ENCODE peak calls at places on chromosome 7, in nine cellular contexts. One of them, this sample, is unnamed.
A peak's percentile ranks its signal among the peaks of the same experiment; 100 is the strongest.

GRCh38 chr7:91112902-91113321 is 151.3 kb upstream of the FZD1 start:
- DNase-seq in GM23338: no peak
- DNase-seq in GM23248: no peak
- DNase-seq in HCT116: no peak
- DNase-seq in SK-N-SH: peak; percentile 15
- DNase-seq in neural progenitor cell: no peak
- DNase-seq in MM.1S: no peak
- DNase-seq in OCI-LY7: no peak
- DNase-seq in hepatocyte: no peak
- DNase-seq in this sample: no peak

GRCh38 chr7:157700237-157701005 is 363.6 kb downstream of the DNAJB6 start:
- DNase-seq in MM.1S: no peak
- DNase-seq in GM23248: no peak
- DNase-seq in SK-N-SH: no peak
- DNase-seq in hepatocyte: no peak
- DNase-seq in GM23338: no peak
- DNase-seq in HCT116: no peak
- DNase-seq in neural progenitor cell: peak; percentile 61
- DNase-seq in OCI-LY7: no peak
- DNase-seq in this sample: no peak

GRCh38 chr7:132035517-132036362 is 479.3 kb upstream of the PODXL start:
- DNase-seq in OCI-LY7: no peak
- DNase-seq in SK-N-SH: no peak
- DNase-seq in MM.1S: no peak
- DNase-seq in HCT116: no peak
- DNase-seq in neural progenitor cell: peak; percentile 81
- DNase-seq in GM23338: peak; percentile 24
- DNase-seq in GM23248: no peak
- DNase-seq in hepatocyte: no peak
- DNase-seq in this sample: peak; percentile 12

GRCh38 chr7:2041496-2042367 is 191.0 kb downstream of the MAD1L1 start:
- DNase-seq in OCI-LY7: peak; percentile 55
- DNase-seq in MM.1S: no peak
- DNase-seq in hepatocyte: no peak
- DNase-seq in GM23248: no peak
- DNase-seq in GM23338: no peak
- DNase-seq in neural progenitor cell: no peak
- DNase-seq in SK-N-SH: peak; percentile 15
- DNase-seq in HCT116: no peak
- DNase-seq in this sample: no peak

GRCh38 chr7:111518264-111518663 is 44.0 kb downstream of the IMMP2L start:
- DNase-seq in neural progenitor cell: no peak
- DNase-seq in SK-N-SH: no peak
- DNase-seq in HCT116: no peak
- DNase-seq in hepatocyte: no peak
- DNase-seq in GM23338: no peak
- DNase-seq in OCI-LY7: no peak
- DNase-seq in MM.1S: no peak
- DNase-seq in GM23248: no peak
- DNase-seq in this sample: no peak

GRCh38 chr7:23299770-23300300 is 696 bp downstream of the MALSU1 start:
- DNase-seq in MM.1S: no peak
- DNase-seq in GM23338: peak; percentile 46
- DNase-seq in GM23248: peak; percentile 63
- DNase-seq in neural progenitor cell: no peak
- DNase-seq in hepatocyte: no peak
- DNase-seq in HCT116: no peak
- DNase-seq in SK-N-SH: peak; percentile 56
- DNase-seq in OCI-LY7: no peak
- DNase-seq in this sample: no peak

GRCh38 chr7:81399461-81399860 is 370.4 kb downstream of the HGF start:
- DNase-seq in HCT116: no peak
- DNase-seq in neural progenitor cell: no peak
- DNase-seq in GM23338: no peak
- DNase-seq in OCI-LY7: no peak
- DNase-seq in MM.1S: no peak
- DNase-seq in hepatocyte: no peak
- DNase-seq in SK-N-SH: no peak
- DNase-seq in GM23248: no peak
- DNase-seq in this sample: no peak

GRCh38 chr7:45579386-45579785 is 5.2 kb downstream of the ADCY1 start:
- DNase-seq in SK-N-SH: peak; percentile 91
- DNase-seq in OCI-LY7: no peak
- DNase-seq in MM.1S: no peak
- DNase-seq in GM23338: no peak
- DNase-seq in neural progenitor cell: no peak
- DNase-seq in hepatocyte: no peak
- DNase-seq in GM23248: no peak
- DNase-seq in HCT116: no peak
- DNase-seq in this sample: no peak

GRCh38 chr7:130865408-130866236 is 131.6 kb upstream of the KLF14 start:
- DNase-seq in MM.1S: peak; percentile 42
- DNase-seq in GM23248: peak; percentile 61
- DNase-seq in neural progenitor cell: peak; percentile 24
- DNase-seq in HCT116: no peak
- DNase-seq in OCI-LY7: peak; percentile 13
- DNase-seq in SK-N-SH: no peak
- DNase-seq in GM23338: peak; percentile 83
- DNase-seq in hepatocyte: peak; percentile 58
- DNase-seq in this sample: peak; percentile 55

GRCh38 chr7:114799522-114800133 is 122.3 kb upstream of the MDFIC start:
- DNase-seq in OCI-LY7: no peak
- DNase-seq in neural progenitor cell: no peak
- DNase-seq in SK-N-SH: no peak
- DNase-seq in GM23338: no peak
- DNase-seq in HCT116: no peak
- DNase-seq in GM23248: no peak
- DNase-seq in MM.1S: no peak
- DNase-seq in hepatocyte: no peak
- DNase-seq in this sample: no peak

GRCh38 chr7:25775999-25776736 is 375.8 kb upstream of the NFE2L3 start:
- DNase-seq in HCT116: no peak
- DNase-seq in SK-N-SH: no peak
- DNase-seq in MM.1S: no peak
- DNase-seq in GM23248: no peak
- DNase-seq in neural progenitor cell: no peak
- DNase-seq in OCI-LY7: no peak
- DNase-seq in GM23338: no peak
- DNase-seq in hepatocyte: no peak
- DNase-seq in this sample: no peak

GRCh38 chr7:42222891-42223290 is 14.1 kb downstream of the GLI3 start:
- DNase-seq in MM.1S: no peak
- DNase-seq in neural progenitor cell: peak; percentile 89
- DNase-seq in GM23338: peak; percentile 85
- DNase-seq in HCT116: no peak
- DNase-seq in SK-N-SH: no peak
- DNase-seq in OCI-LY7: no peak
- DNase-seq in GM23248: no peak
- DNase-seq in hepatocyte: no peak
- DNase-seq in this sample: no peak

GRCh38 chr7:105871142-105871541 is 5.3 kb downstream of the ATXN7L1 start:
- DNase-seq in GM23248: no peak
- DNase-seq in MM.1S: no peak
- DNase-seq in SK-N-SH: no peak
- DNase-seq in OCI-LY7: no peak
- DNase-seq in HCT116: peak; percentile 8
- DNase-seq in hepatocyte: no peak
- DNase-seq in GM23338: no peak
- DNase-seq in neural progenitor cell: no peak
- DNase-seq in this sample: peak; percentile 86

GRCh38 chr7:92840309-92840708 is 3.9 kb upstream of the CDK6 start:
- DNase-seq in hepatocyte: no peak
- DNase-seq in HCT116: no peak
- DNase-seq in GM23248: no peak
- DNase-seq in neural progenitor cell: peak; percentile 28
- DNase-seq in MM.1S: no peak
- DNase-seq in SK-N-SH: no peak
- DNase-seq in OCI-LY7: no peak
- DNase-seq in GM23338: peak; percentile 34
- DNase-seq in this sample: no peak
- TF ChIP-seq EZH2phosphoT487 in hepatocyte: no peak
- TF ChIP-seq EZH2phosphoT487 in HCT116: no peak
- TF ChIP-seq EZH2phosphoT487 in GM23248: no peak
- TF ChIP-seq EZH2phosphoT487 in neural progenitor cell: no peak
- TF ChIP-seq EZH2phosphoT487 in MM.1S: no peak
- TF ChIP-seq EZH2phosphoT487 in SK-N-SH: no peak
- TF ChIP-seq EZH2phosphoT487 in OCI-LY7: no peak
- TF ChIP-seq EZH2phosphoT487 in GM23338: no peak
- TF ChIP-seq EZH2phosphoT487 in this sample: no peak

GRCh38 chr7:117937726-117938483 is 64.7 kb upstream of the CTTNBP2 start:
- DNase-seq in neural progenitor cell: no peak
- DNase-seq in GM23248: no peak
- DNase-seq in HCT116: no peak
- DNase-seq in MM.1S: no peak
- DNase-seq in hepatocyte: peak; percentile 19
- DNase-seq in OCI-LY7: no peak
- DNase-seq in GM23338: no peak
- DNase-seq in SK-N-SH: no peak
- DNase-seq in this sample: peak; percentile 28

GRCh38 chr7:117942780-117943179 is 69.5 kb upstream of the CTTNBP2 start:
- DNase-seq in OCI-LY7: no peak
- DNase-seq in GM23248: no peak
- DNase-seq in HCT116: no peak
- DNase-seq in GM23338: no peak
- DNase-seq in neural progenitor cell: no peak
- DNase-seq in SK-N-SH: no peak
- DNase-seq in hepatocyte: no peak
- DNase-seq in MM.1S: no peak
- DNase-seq in this sample: no peak

GRCh38 chr7:117931314-117931713 is 58.1 kb upstream of the CTTNBP2 start:
- DNase-seq in GM23338: peak; percentile 18
- DNase-seq in GM23248: no peak
- DNase-seq in hepatocyte: no peak
- DNase-seq in OCI-LY7: no peak
- DNase-seq in HCT116: no peak
- DNase-seq in SK-N-SH: no peak
- DNase-seq in MM.1S: no peak
- DNase-seq in neural progenitor cell: no peak
- DNase-seq in this sample: no peak

GRCh38 chr7:117941138-117941810 is 68.0 kb upstream of the CTTNBP2 start:
- DNase-seq in SK-N-SH: no peak
- DNase-seq in OCI-LY7: no peak
- DNase-seq in GM23338: no peak
- DNase-seq in neural progenitor cell: no peak
- DNase-seq in hepatocyte: no peak
- DNase-seq in GM23248: peak; percentile 0
- DNase-seq in HCT116: no peak
- DNase-seq in MM.1S: peak; percentile 71
- DNase-seq in this sample: no peak

DNA sequence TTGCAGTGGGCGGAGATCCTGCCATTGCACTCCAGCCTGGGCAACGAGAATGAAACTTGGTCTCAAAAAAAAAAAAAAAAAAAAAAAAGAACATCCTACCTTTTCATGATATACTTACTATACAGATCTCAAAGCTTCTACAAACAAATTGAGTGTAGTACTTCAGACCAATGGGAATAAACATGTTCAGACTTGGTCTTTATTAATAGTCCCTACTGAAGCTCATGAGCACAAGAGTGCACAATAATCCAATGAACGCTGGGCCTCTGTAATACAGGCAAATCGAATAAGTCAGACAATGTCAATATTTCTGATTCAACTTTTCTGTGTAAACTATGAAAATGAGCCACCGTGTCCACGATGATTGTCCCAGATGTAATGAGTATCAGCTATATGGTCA is 63.8 kb upstream of the CTTNBP2 start:
- DNase-seq in GM23248: no peak
- DNase-seq in HCT116: no peak
- DNase-seq in neural progenitor cell: no peak
- DNase-seq in SK-N-SH: no peak
- DNase-seq in hepatocyte: no peak
- DNase-seq in GM23338: no peak
- DNase-seq in MM.1S: no peak
- DNase-seq in OCI-LY7: no peak
- DNase-seq in this sample: no peak
- H3K36me3 ChIP-seq in GM23248: no peaks in the 10 kb centered on the region
- H3K36me3 ChIP-seq in HCT116: no peaks in the 10 kb centered on the region
- H3K36me3 ChIP-seq in neural progenitor cell: no peaks in the 10 kb centered on the region
- H3K36me3 ChIP-seq in SK-N-SH: no peaks in the 10 kb centered on the region
- H3K36me3 ChIP-seq in hepatocyte: no peaks in the 10 kb centered on the region
- H3K36me3 ChIP-seq in GM23338: no peaks in the 10 kb centered on the region
- H3K36me3 ChIP-seq in MM.1S: no peaks in the 10 kb centered on the region
- H3K36me3 ChIP-seq in OCI-LY7: no peaks in the 10 kb centered on the region
- H3K36me3 ChIP-seq in this sample: no peaks in the 10 kb centered on the region

DNA sequence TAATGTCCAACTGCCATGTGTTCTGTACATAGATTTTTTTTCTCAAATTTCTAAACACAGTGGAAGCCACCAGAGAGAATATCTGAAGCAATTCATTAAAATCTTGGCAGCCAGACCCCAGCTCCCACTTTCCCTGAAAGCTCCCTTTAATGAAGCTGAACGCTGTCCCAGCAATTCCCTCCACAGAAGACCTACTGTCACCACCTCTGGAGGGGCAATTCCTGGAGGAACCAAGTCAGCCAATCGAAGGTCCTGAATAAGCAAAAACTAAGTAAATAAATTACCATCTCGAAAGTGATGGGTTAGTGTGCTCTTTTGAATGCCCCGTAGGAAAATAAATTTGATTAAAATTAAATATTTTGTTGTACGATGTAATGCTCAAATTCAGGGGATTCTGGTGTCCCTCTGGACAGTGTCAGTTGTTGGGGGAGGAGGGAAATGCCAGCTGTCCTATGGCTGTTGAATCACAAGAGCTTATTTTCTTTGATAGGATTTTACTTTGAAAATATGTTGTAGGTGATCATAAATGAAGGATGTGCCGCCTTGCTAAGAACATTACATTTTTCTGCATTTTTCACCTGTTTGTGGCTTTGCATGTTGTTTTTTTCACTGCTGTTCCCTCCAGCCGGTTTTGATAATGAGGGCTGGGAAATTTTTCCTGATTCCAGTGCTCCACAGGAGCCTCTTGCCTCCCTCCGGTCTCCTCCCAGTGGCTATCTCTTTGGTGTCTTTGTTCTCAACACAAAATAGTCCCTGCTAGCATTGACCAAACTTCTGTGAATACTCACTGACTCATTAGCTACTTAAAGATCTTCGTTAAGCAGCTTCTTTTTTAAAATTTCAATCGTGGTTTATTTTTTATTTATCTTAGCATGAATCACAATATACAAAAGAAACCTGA is 9.3 kb upstream of the GSAP start:
- DNase-seq in HCT116: peak; percentile 59
- DNase-seq in OCI-LY7: no peak
- DNase-seq in GM23248: peak; percentile 70
- DNase-seq in neural progenitor cell: peak; percentile 77
- DNase-seq in hepatocyte: no peak
- DNase-seq in SK-N-SH: peak; percentile 43
- DNase-seq in GM23338: peak; percentile 73
- DNase-seq in MM.1S: no peak
- DNase-seq in this sample: peak; percentile 91
- H3K4me2 ChIP-seq in HCT116: peak overlapping the region; percentile 53
- H3K4me2 ChIP-seq in OCI-LY7: no peak overlapping the region
- H3K4me2 ChIP-seq in GM23248: peak overlapping the region; percentile 37
- H3K4me2 ChIP-seq in neural progenitor cell: peak overlapping the region; percentile 73
- H3K4me2 ChIP-seq in hepatocyte: peak overlapping the region; percentile 61
- H3K4me2 ChIP-seq in SK-N-SH: peak overlapping the region; percentile 65
- H3K4me2 ChIP-seq in GM23338: peak overlapping the region; percentile 4
- H3K4me2 ChIP-seq in MM.1S: peak overlapping the region; percentile 44
- H3K4me2 ChIP-seq in this sample: peak overlapping the region; percentile 80

DNA sequence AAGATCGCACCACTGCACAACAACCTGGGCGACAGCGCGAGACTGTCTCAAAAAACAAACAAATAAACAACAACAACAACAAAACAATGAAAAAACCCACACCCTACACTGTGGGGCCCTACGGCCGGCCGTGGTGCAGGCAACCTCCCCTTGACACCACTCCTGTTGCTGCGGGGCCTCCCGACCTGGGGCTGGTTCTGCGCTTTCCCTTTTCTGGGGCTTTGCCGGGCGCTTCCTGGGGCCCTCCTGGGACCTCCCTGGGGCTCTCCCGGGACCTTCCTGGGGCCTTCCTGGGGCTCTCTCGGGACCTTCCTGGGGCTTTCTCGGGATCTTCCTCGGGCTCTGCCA is 46.6 kb downstream of the INSIG1 start:
- DNase-seq in OCI-LY7: no peak
- DNase-seq in GM23248: no peak
- DNase-seq in GM23338: peak; percentile 46
- DNase-seq in neural progenitor cell: no peak
- DNase-seq in SK-N-SH: no peak
- DNase-seq in hepatocyte: no peak
- DNase-seq in HCT116: no peak
- DNase-seq in MM.1S: no peak
- DNase-seq in this sample: no peak
- TF ChIP-seq EZH2phosphoT487 in OCI-LY7: no peak
- TF ChIP-seq EZH2phosphoT487 in GM23248: no peak
- TF ChIP-seq EZH2phosphoT487 in GM23338: no peak
- TF ChIP-seq EZH2phosphoT487 in neural progenitor cell: no peak
- TF ChIP-seq EZH2phosphoT487 in SK-N-SH: no peak
- TF ChIP-seq EZH2phosphoT487 in hepatocyte: no peak
- TF ChIP-seq EZH2phosphoT487 in HCT116: no peak
- TF ChIP-seq EZH2phosphoT487 in MM.1S: no peak
- TF ChIP-seq EZH2phosphoT487 in this sample: no peak

This sample was measured in PC-3.